ENCODE peak calls at places on chromosomes 11 and 22, in four cellular contexts. W is esophagus squamous epithelium, B is H9, N is Peyer's patch. E is an unnamed sample.
A peak's percentile ranks its signal among the peaks of the same experiment; 100 is the strongest.

GRCh38 chr11:19959697-19960096 is 200.6 kb downstream of the DBX1 start:
- DNase-seq in W (no peak), B (no peak), N (no peak), E (no peak)

GRCh38 chr11:12963051-12963450 is 46.1 kb upstream of the RASSF10 start:
- DNase-seq in W (no peak), B (no peak), N (no peak), E (no peak)

GRCh38 chr11:113664069-113664980 is 41.8 kb downstream of the TMPRSS5 start:
- DNase-seq in W (no peak), B (no peak), N (no peak), E (no peak)

GRCh38 chr11:119338318-119338890 is 2.3 kb downstream of the C1QTNF5 start:
- DNase-seq in W (no peak), B (peak; percentile 89), N (peak; percentile 75), E (peak; percentile 71)

GRCh38 chr22:46087816-46088277 is 62.5 kb upstream of the PPARA start:
- DNase-seq in W (no peak), B (no peak), N (peak; percentile 72), E (no peak)

GRCh38 chr11:107999759-108000455 is 8.8 kb upstream of the CUL5 start:
- DNase-seq in W (no peak), B (peak; percentile 85), N (no peak), E (peak; percentile 1)

GRCh38 chr11:106176817-106177216 is 99.4 kb downstream of the AASDHPPT start:
- DNase-seq in W (no peak), B (no peak), N (no peak), E (no peak)

GRCh38 chr11:117198613-117199012 is 557 bp upstream of the TAGLN start:
- DNase-seq in W (no peak), B (no peak), N (no peak), E (no peak)

GRCh38 chr11:91981995-91982394 is 242.6 kb upstream of the FAT3 start:
- DNase-seq in W (no peak), B (no peak), N (no peak), E (no peak)

GRCh38 chr11:2582436-2582931 is 117.3 kb downstream of the KCNQ1OT1 start:
- DNase-seq in W (no peak), B (peak; percentile 22), N (peak; percentile 39), E (no peak)

GRCh38 chr22:29726512-29727247 is 6.9 kb downstream of the CABP7 start:
- DNase-seq in W (no peak), B (no peak), N (no peak), E (no peak)

GRCh38 chr11:69135420-69136363 is 20.0 kb upstream of the SMIM38 start:
- DNase-seq in W (no peak), B (no peak), N (no peak), E (no peak)

GRCh38 chr22:38935023-38935422 is 22.4 kb upstream of the APOBEC3A start:
- DNase-seq in W (no peak), B (no peak), N (peak; percentile 99), E (no peak)

GRCh38 chr11:112292785-112293407 is 32.2 kb upstream of the PLET1 start:
- DNase-seq in W (no peak), B (no peak), N (no peak), E (no peak)

GRCh38 chr11:3995949-3996554 is 98.5 kb upstream of the RRM1 start:
- DNase-seq in W (no peak), B (no peak), N (no peak), E (no peak)

GRCh38 chr11:31720225-31720624 is 90.9 kb downstream of the PAX6 start:
- DNase-seq in W (no peak), B (no peak), N (no peak), E (no peak)

GRCh38 chr11:122803306-122803705 is 35.0 kb upstream of the CRTAM start:
- DNase-seq in W (no peak), B (no peak), N (no peak), E (no peak)

GRCh38 chr11:35878736-35879135 is 65.1 kb upstream of the LDLRAD3 start:
- DNase-seq in W (no peak), B (no peak), N (no peak), E (no peak)

GRCh38 chr11:35554491-35555237 is 29.2 kb upstream of the PAMR1 start:
- DNase-seq in W (no peak), B (no peak), N (no peak), E (no peak)

GRCh38 chr22:45007247-45007945 is 2.4 kb downstream of the PHF21B start:
- DNase-seq in W (no peak), B (peak; percentile 91), N (no peak), E (no peak)

GRCh38 chr11:91850533-91851305 is 373.9 kb upstream of the FAT3 start:
- DNase-seq in W (no peak), B (no peak), N (no peak), E (no peak)

GRCh38 chr11:69657911-69658605 is 17.1 kb downstream of the LTO1 start:
- DNase-seq in W (no peak), B (peak; percentile 88), N (peak; percentile 42), E (no peak)

GRCh38 chr11:70107191-70107590 is 29.1 kb downstream of the ANO1 start:
- DNase-seq in W (no peak), B (no peak), N (no peak), E (no peak)

GRCh38 chr11:12478743-12479142 is 101.4 kb downstream of the PARVA start:
- DNase-seq in W (no peak), B (no peak), N (no peak), E (no peak)

GRCh38 chr22:35022291-35022690 is 43.7 kb upstream of the ISX start:
- DNase-seq in W (no peak), B (no peak), N (no peak), E (no peak)

GRCh38 chr11:59285716-59286260 is 72.9 kb upstream of the OR5AN1 start:
- DNase-seq in W (no peak), B (no peak), N (no peak), E (no peak)

GRCh38 chr11:33769542-33769941 is 4.8 kb downstream of the FBXO3 start:
- DNase-seq in W (no peak), B (no peak), N (no peak), E (no peak)

GRCh38 chr11:13446444-13446843 is 16.6 kb downstream of the BTBD10 start:
- DNase-seq in W (no peak), B (no peak), N (no peak), E (no peak)

GRCh38 chr22:41401781-41402648 is 20.3 kb downstream of the TEF start:
- DNase-seq in W (no peak), B (no peak), N (peak; percentile 82), E (no peak)

GRCh38 chr11:35709386-35709785 is 46.8 kb downstream of the TRIM44 start:
- DNase-seq in W (no peak), B (no peak), N (no peak), E (no peak)

GRCh38 chr22:37203354-37204044 is 8.8 kb downstream of the SSTR3 start:
- DNase-seq in W (no peak), B (no peak), N (peak; percentile 41), E (no peak)

GRCh38 chr11:68025047-68025446 is 5.4 kb upstream of the NDUFS8 start:
- DNase-seq in W (no peak), B (no peak), N (no peak), E (no peak)

GRCh38 chr11:75598264-75598663 is 36.2 kb downstream of the SERPINH1 start:
- DNase-seq in W (no peak), B (no peak), N (no peak), E (no peak)

GRCh38 chr22:48240935-48241230 is 1478.4 kb downstream of the TBC1D22A start:
- DNase-seq in W (no peak), B (peak; percentile 3), N (no peak), E (no peak)
- H3K4me1 ChIP-seq in W (no peaks in the 10 kb centered on the region), B (no peaks in the 10 kb centered on the region), N (no peaks in the 10 kb centered on the region), E (peaks cover 16% of the 10 kb centered on the region)

GRCh38 chr22:31099386-31099785 is 8.0 kb downstream of the SELENOM start:
- DNase-seq in W (no peak), B (no peak), N (no peak), E (no peak)

GRCh38 chr22:31098633-31099110 is 8.7 kb downstream of the SELENOM start:
- DNase-seq in W (no peak), B (peak; percentile 94), N (peak; percentile 79), E (no peak)

GRCh38 chr22:31097941-31098632 is 9.3 kb downstream of the SELENOM start:
- DNase-seq in W (no peak), B (no peak), N (no peak), E (no peak)

GRCh38 chr22:31100762-31101525 is 6.4 kb downstream of the SELENOM start:
- DNase-seq in W (no peak), B (no peak), N (peak; percentile 45), E (no peak)

GRCh38 chr22:31099841-31100761 is 7.3 kb downstream of the SELENOM start:
- DNase-seq in W (no peak), B (no peak), N (peak; percentile 46), E (no peak)
- H3K27ac ChIP-seq in W (peak overlapping the region; percentile 95), B (no peak overlapping the region), N (peak overlapping the region; percentile 92), E (no peak overlapping the region)

DNA sequence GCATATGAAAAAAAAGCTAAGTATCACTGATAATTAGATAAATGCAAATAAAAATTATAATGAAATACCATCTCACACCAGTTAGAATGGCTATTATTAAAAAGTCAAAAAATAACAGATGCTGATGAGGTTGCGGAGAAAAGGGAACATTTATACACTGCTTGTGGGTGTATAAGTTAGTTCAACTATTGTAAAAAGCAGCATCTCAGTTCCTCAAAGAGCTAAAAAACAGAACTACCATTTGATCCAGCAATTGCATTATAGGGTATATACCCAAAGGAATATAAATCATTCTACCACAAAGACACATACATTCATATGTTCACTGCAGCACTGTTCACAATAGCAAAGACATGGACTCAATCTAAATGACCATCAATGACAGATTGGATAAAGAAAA is 120.3 kb upstream of the ZBED5 start:
- DNase-seq in W (no peak), B (no peak), N (no peak), E (no peak)
- H3K4me1 ChIP-seq in W (no peaks in the 10 kb centered on the region), B (no peaks in the 10 kb centered on the region), N (no peaks in the 10 kb centered on the region), E (no peaks in the 10 kb centered on the region)

DNA sequence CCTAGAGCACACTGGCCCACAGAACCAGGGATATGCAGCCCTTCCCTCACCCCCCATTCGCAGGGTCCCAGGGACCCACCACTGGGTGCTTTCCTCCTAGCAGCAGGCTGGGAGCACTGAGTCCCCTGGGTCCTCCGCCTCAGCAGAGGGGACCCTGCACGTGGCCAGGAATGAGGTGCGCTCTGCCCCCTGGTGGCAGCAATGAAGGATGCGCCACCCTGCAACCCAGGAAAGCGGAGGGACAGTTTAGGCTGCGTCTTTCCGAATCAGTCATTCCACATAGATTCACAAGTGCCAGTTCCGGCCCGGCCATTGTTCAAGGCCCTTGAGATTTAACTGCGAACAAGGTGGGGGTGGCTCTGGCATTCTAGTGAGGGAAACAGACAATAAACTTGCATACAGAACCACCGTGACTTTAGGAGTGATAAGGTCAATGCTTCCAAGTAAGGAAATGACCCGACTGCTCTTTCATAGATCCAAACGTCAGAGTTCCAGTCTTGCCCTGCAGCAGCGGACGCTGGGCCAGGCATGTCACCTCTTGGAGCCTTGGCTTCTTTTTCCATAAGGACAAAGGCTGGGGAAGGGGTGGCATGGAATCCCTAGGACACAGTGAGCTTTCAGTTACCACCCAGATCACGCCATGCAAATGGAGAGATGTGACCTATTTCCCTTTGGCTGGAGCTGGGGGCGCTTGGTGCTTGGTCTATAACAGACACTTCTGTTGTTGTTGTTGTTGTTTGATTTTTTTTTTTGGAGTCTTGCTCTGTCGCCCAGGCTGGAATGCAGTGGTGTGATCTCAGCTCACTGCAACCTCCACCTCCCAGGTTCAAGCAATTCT is 7.7 kb downstream of the RIN1 start:
- DNase-seq in W (no peak), B (peak; percentile 90), N (peak; percentile 87), E (peak; percentile 92)
- H3K27ac ChIP-seq in W (peak overlapping the region; percentile 88), B (no peak overlapping the region), N (peak overlapping the region; percentile 14), E (no peak overlapping the region)